ENCODE peak calls at places on chromosomes 6 and 20, in four cellular contexts. One of them, this sample, is unnamed.

GRCh38 chr6:40036186-40036585 is 101.9 kb upstream of the MOCS1 start:
- DNase-seq in testis: no peak
- DNase-seq in stimulated activated CD8-positive, alpha-beta memory T cell treated with anti-CD3 and anti-CD28 coated beads, Interleukin-15, amount 100 ng/mL, for 48 hours: no peak
- DNase-seq in HEK293T: no peak
- DNase-seq in this sample: no peak

GRCh38 chr6:24272148-24272547 is 85.7 kb downstream of the DCDC2 start:
- DNase-seq in testis: no peak
- DNase-seq in stimulated activated CD8-positive, alpha-beta memory T cell treated with anti-CD3 and anti-CD28 coated beads, Interleukin-15, amount 100 ng/mL, for 48 hours: no peak
- DNase-seq in HEK293T: no peak
- DNase-seq in this sample: no peak

GRCh38 chr20:46359233-46359751 is 47.1 kb downstream of the ELMO2 start:
- DNase-seq in testis: no peak
- DNase-seq in stimulated activated CD8-positive, alpha-beta memory T cell treated with anti-CD3 and anti-CD28 coated beads, Interleukin-15, amount 100 ng/mL, for 48 hours: no peak
- DNase-seq in HEK293T: no peak
- DNase-seq in this sample: no peak

GRCh38 chr6:42766163-42766670 is 15.6 kb upstream of the BICRAL start:
- DNase-seq in testis: no peak
- DNase-seq in stimulated activated CD8-positive, alpha-beta memory T cell treated with anti-CD3 and anti-CD28 coated beads, Interleukin-15, amount 100 ng/mL, for 48 hours: no peak
- DNase-seq in HEK293T: no peak
- DNase-seq in this sample: no peak

GRCh38 chr6:42405025-42405424 is 46.7 kb downstream of the TRERF1 start:
- DNase-seq in testis: no peak
- DNase-seq in stimulated activated CD8-positive, alpha-beta memory T cell treated with anti-CD3 and anti-CD28 coated beads, Interleukin-15, amount 100 ng/mL, for 48 hours: no peak
- DNase-seq in HEK293T: no peak
- DNase-seq in this sample: no peak

GRCh38 chr20:11676618-11677289 is 240.9 kb upstream of the BTBD3 start:
- DNase-seq in testis: peak
- DNase-seq in stimulated activated CD8-positive, alpha-beta memory T cell treated with anti-CD3 and anti-CD28 coated beads, Interleukin-15, amount 100 ng/mL, for 48 hours: no peak
- DNase-seq in HEK293T: peak
- DNase-seq in this sample: peak

GRCh38 chr6:139567095-139567494 is 192.6 kb upstream of the CITED2 start:
- DNase-seq in testis: no peak
- DNase-seq in stimulated activated CD8-positive, alpha-beta memory T cell treated with anti-CD3 and anti-CD28 coated beads, Interleukin-15, amount 100 ng/mL, for 48 hours: no peak
- DNase-seq in HEK293T: no peak
- DNase-seq in this sample: no peak

GRCh38 chr6:13681305-13682061 is 30.2 kb downstream of the RANBP9 start:
- DNase-seq in testis: no peak
- DNase-seq in stimulated activated CD8-positive, alpha-beta memory T cell treated with anti-CD3 and anti-CD28 coated beads, Interleukin-15, amount 100 ng/mL, for 48 hours: no peak
- DNase-seq in HEK293T: no peak
- DNase-seq in this sample: no peak

GRCh38 chr6:137874204-137875001 is 7.3 kb downstream of the TNFAIP3 start:
- DNase-seq in testis: no peak
- DNase-seq in stimulated activated CD8-positive, alpha-beta memory T cell treated with anti-CD3 and anti-CD28 coated beads, Interleukin-15, amount 100 ng/mL, for 48 hours: no peak
- DNase-seq in HEK293T: no peak
- DNase-seq in this sample: no peak

GRCh38 chr6:131597448-131597847 is 24.4 kb downstream of the ARG1 start:
- DNase-seq in testis: no peak
- DNase-seq in stimulated activated CD8-positive, alpha-beta memory T cell treated with anti-CD3 and anti-CD28 coated beads, Interleukin-15, amount 100 ng/mL, for 48 hours: no peak
- DNase-seq in HEK293T: peak
- DNase-seq in this sample: no peak

GRCh38 chr6:52063584-52064400 is 23.6 kb downstream of the PKHD1 start:
- DNase-seq in testis: peak
- DNase-seq in stimulated activated CD8-positive, alpha-beta memory T cell treated with anti-CD3 and anti-CD28 coated beads, Interleukin-15, amount 100 ng/mL, for 48 hours: peak
- DNase-seq in HEK293T: peak
- DNase-seq in this sample: peak

GRCh38 chr6:141510803-141511202 is 621.9 kb upstream of the GJE1 start:
- DNase-seq in testis: no peak
- DNase-seq in stimulated activated CD8-positive, alpha-beta memory T cell treated with anti-CD3 and anti-CD28 coated beads, Interleukin-15, amount 100 ng/mL, for 48 hours: no peak
- DNase-seq in HEK293T: no peak
- DNase-seq in this sample: no peak

GRCh38 chr6:17212541-17213371 is 68.4 kb upstream of the RBM24 start:
- DNase-seq in testis: no peak
- DNase-seq in stimulated activated CD8-positive, alpha-beta memory T cell treated with anti-CD3 and anti-CD28 coated beads, Interleukin-15, amount 100 ng/mL, for 48 hours: no peak
- DNase-seq in HEK293T: no peak
- DNase-seq in this sample: no peak

GRCh38 chr6:134176283-134176975 is 124.0 kb upstream of the SLC2A12 start:
- DNase-seq in testis: peak
- DNase-seq in stimulated activated CD8-positive, alpha-beta memory T cell treated with anti-CD3 and anti-CD28 coated beads, Interleukin-15, amount 100 ng/mL, for 48 hours: no peak
- DNase-seq in HEK293T: no peak
- DNase-seq in this sample: no peak

GRCh38 chr6:89530982-89531381 is 98.0 kb downstream of the ANKRD6 start:
- DNase-seq in testis: no peak
- DNase-seq in stimulated activated CD8-positive, alpha-beta memory T cell treated with anti-CD3 and anti-CD28 coated beads, Interleukin-15, amount 100 ng/mL, for 48 hours: no peak
- DNase-seq in HEK293T: no peak
- DNase-seq in this sample: no peak

GRCh38 chr6:10579803-10580202 is 58.7 kb downstream of the GCNT2 start:
- DNase-seq in testis: no peak
- DNase-seq in stimulated activated CD8-positive, alpha-beta memory T cell treated with anti-CD3 and anti-CD28 coated beads, Interleukin-15, amount 100 ng/mL, for 48 hours: no peak
- DNase-seq in HEK293T: no peak
- DNase-seq in this sample: no peak

GRCh38 chr6:31578461-31579118 is 3.2 kb downstream of the TNF start:
- DNase-seq in testis: no peak
- DNase-seq in stimulated activated CD8-positive, alpha-beta memory T cell treated with anti-CD3 and anti-CD28 coated beads, Interleukin-15, amount 100 ng/mL, for 48 hours: no peak
- DNase-seq in HEK293T: no peak
- DNase-seq in this sample: no peak

GRCh38 chr6:168583126-168583525 is 142.1 kb downstream of the SMOC2 start:
- DNase-seq in testis: no peak
- DNase-seq in stimulated activated CD8-positive, alpha-beta memory T cell treated with anti-CD3 and anti-CD28 coated beads, Interleukin-15, amount 100 ng/mL, for 48 hours: no peak
- DNase-seq in HEK293T: no peak
- DNase-seq in this sample: no peak

GRCh38 chr6:145963216-145964068 is 716 bp downstream of the SHPRH start:
- DNase-seq in testis: peak
- DNase-seq in stimulated activated CD8-positive, alpha-beta memory T cell treated with anti-CD3 and anti-CD28 coated beads, Interleukin-15, amount 100 ng/mL, for 48 hours: peak
- DNase-seq in HEK293T: peak
- DNase-seq in this sample: peak

GRCh38 chr6:43192911-43193310 is 10.9 kb downstream of the CUL9 start:
- DNase-seq in testis: no peak
- DNase-seq in stimulated activated CD8-positive, alpha-beta memory T cell treated with anti-CD3 and anti-CD28 coated beads, Interleukin-15, amount 100 ng/mL, for 48 hours: no peak
- DNase-seq in HEK293T: no peak
- DNase-seq in this sample: no peak

GRCh38 chr20:11922561-11922960 is 4.9 kb downstream of the BTBD3 start:
- DNase-seq in testis: no peak
- DNase-seq in stimulated activated CD8-positive, alpha-beta memory T cell treated with anti-CD3 and anti-CD28 coated beads, Interleukin-15, amount 100 ng/mL, for 48 hours: no peak
- DNase-seq in HEK293T: no peak
- DNase-seq in this sample: no peak

GRCh38 chr6:98039443-98039842 is 756.4 kb upstream of the MMS22L start:
- DNase-seq in testis: no peak
- DNase-seq in stimulated activated CD8-positive, alpha-beta memory T cell treated with anti-CD3 and anti-CD28 coated beads, Interleukin-15, amount 100 ng/mL, for 48 hours: no peak
- DNase-seq in HEK293T: no peak
- DNase-seq in this sample: no peak

GRCh38 chr6:75167426-75167825 is 38.4 kb downstream of the COL12A1 start:
- DNase-seq in testis: no peak
- DNase-seq in stimulated activated CD8-positive, alpha-beta memory T cell treated with anti-CD3 and anti-CD28 coated beads, Interleukin-15, amount 100 ng/mL, for 48 hours: no peak
- DNase-seq in HEK293T: no peak
- DNase-seq in this sample: no peak

GRCh38 chr6:25177629-25178028 is 101.5 kb upstream of the CARMIL1 start:
- DNase-seq in testis: no peak
- DNase-seq in stimulated activated CD8-positive, alpha-beta memory T cell treated with anti-CD3 and anti-CD28 coated beads, Interleukin-15, amount 100 ng/mL, for 48 hours: no peak
- DNase-seq in HEK293T: no peak
- DNase-seq in this sample: no peak

GRCh38 chr6:148852688-148853087 is 105.9 kb downstream of the UST start:
- DNase-seq in testis: no peak
- DNase-seq in stimulated activated CD8-positive, alpha-beta memory T cell treated with anti-CD3 and anti-CD28 coated beads, Interleukin-15, amount 100 ng/mL, for 48 hours: no peak
- DNase-seq in HEK293T: no peak
- DNase-seq in this sample: no peak

GRCh38 chr6:125357515-125358256 is 55.9 kb upstream of the HDDC2 start:
- DNase-seq in testis: peak
- DNase-seq in stimulated activated CD8-positive, alpha-beta memory T cell treated with anti-CD3 and anti-CD28 coated beads, Interleukin-15, amount 100 ng/mL, for 48 hours: no peak
- DNase-seq in HEK293T: no peak
- DNase-seq in this sample: no peak

GRCh38 chr20:63315982-63316491 is 23.1 kb downstream of the COL20A1 start:
- DNase-seq in testis: no peak
- DNase-seq in stimulated activated CD8-positive, alpha-beta memory T cell treated with anti-CD3 and anti-CD28 coated beads, Interleukin-15, amount 100 ng/mL, for 48 hours: no peak
- DNase-seq in HEK293T: no peak
- DNase-seq in this sample: no peak

GRCh38 chr20:5531318-5532081 is 214.7 kb upstream of the PROKR2 start:
- DNase-seq in testis: no peak
- DNase-seq in stimulated activated CD8-positive, alpha-beta memory T cell treated with anti-CD3 and anti-CD28 coated beads, Interleukin-15, amount 100 ng/mL, for 48 hours: no peak
- DNase-seq in HEK293T: no peak
- DNase-seq in this sample: peak

GRCh38 chr20:19211661-19212523 is 550 bp upstream of the SLC24A3 start:
- DNase-seq in testis: peak
- DNase-seq in stimulated activated CD8-positive, alpha-beta memory T cell treated with anti-CD3 and anti-CD28 coated beads, Interleukin-15, amount 100 ng/mL, for 48 hours: no peak
- DNase-seq in HEK293T: no peak
- DNase-seq in this sample: no peak

GRCh38 chr6:4133941-4134838 is 1.2 kb downstream of the ECI2 start:
- DNase-seq in testis: peak
- DNase-seq in stimulated activated CD8-positive, alpha-beta memory T cell treated with anti-CD3 and anti-CD28 coated beads, Interleukin-15, amount 100 ng/mL, for 48 hours: no peak
- DNase-seq in HEK293T: peak
- DNase-seq in this sample: no peak

GRCh38 chr6:15499125-15499524 is 163.7 kb downstream of the DTNBP1 start:
- DNase-seq in testis: no peak
- DNase-seq in stimulated activated CD8-positive, alpha-beta memory T cell treated with anti-CD3 and anti-CD28 coated beads, Interleukin-15, amount 100 ng/mL, for 48 hours: no peak
- DNase-seq in HEK293T: no peak
- DNase-seq in this sample: no peak

GRCh38 chr20:38004416-38004815 is 28.8 kb downstream of the TTI1 start:
- DNase-seq in testis: no peak
- DNase-seq in stimulated activated CD8-positive, alpha-beta memory T cell treated with anti-CD3 and anti-CD28 coated beads, Interleukin-15, amount 100 ng/mL, for 48 hours: no peak
- DNase-seq in HEK293T: no peak
- DNase-seq in this sample: no peak

GRCh38 chr6:40900791-40901190 is 138.2 kb downstream of the UNC5CL start:
- DNase-seq in testis: peak
- DNase-seq in stimulated activated CD8-positive, alpha-beta memory T cell treated with anti-CD3 and anti-CD28 coated beads, Interleukin-15, amount 100 ng/mL, for 48 hours: no peak
- DNase-seq in HEK293T: no peak
- DNase-seq in this sample: no peak

GRCh38 chr20:61756966-61757677 is 308.6 kb downstream of the TAF4 start:
- DNase-seq in testis: no peak
- DNase-seq in stimulated activated CD8-positive, alpha-beta memory T cell treated with anti-CD3 and anti-CD28 coated beads, Interleukin-15, amount 100 ng/mL, for 48 hours: no peak
- DNase-seq in HEK293T: no peak
- DNase-seq in this sample: no peak

GRCh38 chr6:134739299-134740090 is 210.4 kb downstream of the ALDH8A1 start:
- DNase-seq in testis: no peak
- DNase-seq in stimulated activated CD8-positive, alpha-beta memory T cell treated with anti-CD3 and anti-CD28 coated beads, Interleukin-15, amount 100 ng/mL, for 48 hours: no peak
- DNase-seq in HEK293T: no peak
- DNase-seq in this sample: no peak

GRCh38 chr6:160667854-160668481 is 3.9 kb upstream of the LPA start:
- DNase-seq in testis: peak
- DNase-seq in stimulated activated CD8-positive, alpha-beta memory T cell treated with anti-CD3 and anti-CD28 coated beads, Interleukin-15, amount 100 ng/mL, for 48 hours: peak
- DNase-seq in HEK293T: peak
- DNase-seq in this sample: peak

GRCh38 chr6:87126501-87126900 is 28.9 kb upstream of the ZNF292 start:
- DNase-seq in testis: no peak
- DNase-seq in stimulated activated CD8-positive, alpha-beta memory T cell treated with anti-CD3 and anti-CD28 coated beads, Interleukin-15, amount 100 ng/mL, for 48 hours: no peak
- DNase-seq in HEK293T: no peak
- DNase-seq in this sample: no peak

GRCh38 chr6:129790786-129791185 is 70.3 kb downstream of the TMEM244 start:
- DNase-seq in testis: no peak
- DNase-seq in stimulated activated CD8-positive, alpha-beta memory T cell treated with anti-CD3 and anti-CD28 coated beads, Interleukin-15, amount 100 ng/mL, for 48 hours: no peak
- DNase-seq in HEK293T: no peak
- DNase-seq in this sample: no peak

GRCh38 chr6:14910692-14911547 is 334.9 kb upstream of the JARID2 start:
- DNase-seq in testis: no peak
- DNase-seq in stimulated activated CD8-positive, alpha-beta memory T cell treated with anti-CD3 and anti-CD28 coated beads, Interleukin-15, amount 100 ng/mL, for 48 hours: no peak
- DNase-seq in HEK293T: no peak
- DNase-seq in this sample: no peak

GRCh38 chr6:10373642-10374359 is 41.1 kb downstream of the TFAP2A start:
- DNase-seq in testis: no peak
- DNase-seq in stimulated activated CD8-positive, alpha-beta memory T cell treated with anti-CD3 and anti-CD28 coated beads, Interleukin-15, amount 100 ng/mL, for 48 hours: no peak
- DNase-seq in HEK293T: no peak
- DNase-seq in this sample: peak